ENCODE peak calls at places on chromosomes 16 and 17, in four cellular contexts. H is mesendoderm, X is IMR-90, L is H1. P is an unnamed sample. For H3K27me3, the result is how much of the 10 kb centered on the place peaks cover.

GRCh38 chr16:85104821-85105391 is 7.4 kb downstream of the CIBAR2 start:
- DNase-seq in H (no peak), X (no peak), L (no peak), P (no peak)

GRCh38 chr17:45144199-45145034 is 3.9 kb upstream of the HEXIM1 start:
- DNase-seq in H (no peak), X (no peak), L (peak), P (no peak)

GRCh38 chr17:50047488-50048126 is 8.3 kb upstream of the ITGA3 start:
- DNase-seq in H (peak), X (peak), L (no peak), P (no peak)

GRCh38 chr17:81274471-81274855 is 20.6 kb downstream of the SLC38A10 start:
- DNase-seq in H (no peak), X (no peak), L (no peak), P (no peak)

GRCh38 chr17:1878419-1879121 is 48.8 kb downstream of the RPA1 start:
- DNase-seq in H (no peak), X (no peak), L (no peak), P (no peak)

GRCh38 chr16:55943257-55943656 is 68.1 kb upstream of the CES5A start:
- DNase-seq in H (no peak), X (no peak), L (no peak), P (no peak)

GRCh38 chr17:83170571-83171260 is 91.3 kb downstream of the METRNL start:
- DNase-seq in H (no peak), X (no peak), L (no peak), P (no peak)

GRCh38 chr16:68782198-68783174 is 45.4 kb downstream of the CDH1 start:
- DNase-seq in H (no peak), X (no peak), L (no peak), P (no peak)

GRCh38 chr17:77282524-77283515 is 142.1 kb downstream of the SEC14L1 start:
- DNase-seq in H (peak), X (peak), L (no peak), P (no peak)

GRCh38 chr17:72387487-72387886 is 266.7 kb downstream of the SOX9 start:
- DNase-seq in H (peak), X (peak), L (no peak), P (no peak)

GRCh38 chr16:66050991-66051390 is 315.5 kb upstream of the CDH5 start:
- DNase-seq in H (no peak), X (no peak), L (no peak), P (no peak)

GRCh38 chr17:10033982-10034381 is 128.9 kb upstream of the RCVRN start:
- DNase-seq in H (no peak), X (no peak), L (no peak), P (no peak)

GRCh38 chr17:34133350-34133749 is 121.7 kb upstream of the CCL2 start:
- DNase-seq in H (no peak), X (no peak), L (no peak), P (no peak)

GRCh38 chr17:35726609-35727460 is 4.6 kb upstream of the RASL10B start:
- DNase-seq in H (peak), X (peak), L (peak), P (no peak)

GRCh38 chr17:58085039-58085715 is 2.0 kb downstream of the DYNLL2 start:
- DNase-seq in H (no peak), X (no peak), L (peak), P (no peak)

GRCh38 chr16:25264599-25264998 is 7.0 kb upstream of the ZKSCAN2 start:
- DNase-seq in H (no peak), X (no peak), L (no peak), P (no peak)

GRCh38 chr17:81867123-81867951 is 3.8 kb downstream of the ARHGDIA start:
- DNase-seq in H (peak), X (peak), L (peak), P (no peak)

GRCh38 chr16:56360117-56361008 is 65.0 kb downstream of the AMFR start:
- DNase-seq in H (no peak), X (no peak), L (peak), P (no peak)

GRCh38 chr17:82819015-82819414 is 20.8 kb downstream of the ZNF750 start:
- DNase-seq in H (no peak), X (no peak), L (no peak), P (no peak)

GRCh38 chr16:84520778-84521770 is 16.6 kb upstream of the MEAK7 start:
- DNase-seq in H (no peak), X (no peak), L (no peak), P (no peak)

GRCh38 chr16:56897026-56897799 is 32.2 kb downstream of the SLC12A3 start:
- DNase-seq in H (no peak), X (no peak), L (no peak), P (no peak)

GRCh38 chr17:50204431-50204830 is 3.0 kb upstream of the COL1A1 start:
- DNase-seq in H (no peak), X (no peak), L (no peak), P (no peak)

GRCh38 chr16:566475-567361 is at the start of gene NHLRC4:
- DNase-seq in H (peak), X (peak), L (no peak), P (no peak)

GRCh38 chr16:89478576-89479221 is 11.7 kb downstream of the ANKRD11 start:
- DNase-seq in H (peak), X (peak), L (no peak), P (no peak)

GRCh38 chr17:79082311-79083190 is 7.9 kb downstream of the ENGASE start:
- DNase-seq in H (peak), X (peak), L (peak), P (peak)

GRCh38 chr17:2792541-2793169 is 3.6 kb upstream of the RAP1GAP2 start:
- DNase-seq in H (no peak), X (no peak), L (no peak), P (no peak)

GRCh38 chr16:20074089-20074956 is 633 bp upstream of the GPR139 start:
- DNase-seq in H (no peak), X (no peak), L (no peak), P (no peak)

DNA sequence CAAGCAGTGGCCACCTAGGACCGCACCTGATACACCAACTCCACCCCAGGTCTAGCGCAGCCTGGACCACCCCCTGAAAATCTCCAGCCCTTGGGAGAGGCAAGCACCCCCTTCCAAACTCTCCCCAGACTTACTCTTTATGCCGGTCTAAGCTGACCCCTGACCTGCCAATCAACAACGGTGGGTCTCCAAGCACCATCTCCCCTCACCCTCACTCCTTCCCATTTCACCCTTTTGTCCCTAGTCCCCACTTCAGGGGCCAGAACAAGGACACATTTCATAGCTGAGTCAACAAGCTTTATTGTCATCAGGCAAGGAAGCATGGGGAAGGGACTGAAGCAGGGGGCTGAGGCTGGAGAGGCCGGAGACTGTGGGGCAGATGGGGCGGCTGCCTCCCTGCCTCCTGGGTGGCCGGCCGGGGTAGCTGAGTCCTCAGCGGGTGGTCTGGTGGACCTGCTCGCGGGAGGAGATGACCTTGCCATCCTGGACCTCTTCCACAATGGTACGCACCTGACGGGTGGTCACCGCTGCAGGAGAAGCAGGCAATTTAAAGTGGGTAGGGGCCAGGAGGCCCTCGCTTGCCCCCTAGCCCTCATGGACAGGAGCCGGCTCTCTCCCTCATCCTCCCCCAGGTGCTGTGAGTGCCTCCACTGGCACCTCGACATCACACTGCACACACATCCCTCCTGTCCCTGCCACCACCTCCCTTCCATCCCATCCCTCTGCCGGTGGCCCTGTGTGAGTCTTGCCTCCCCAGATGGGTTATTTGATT is 5.0 kb downstream of the KRT17 start:
- DNase-seq in H (no peak), X (no peak), L (no peak), P (no peak)
- H3K18ac ChIP-seq in H (no peak), X (no peak), L (no peak), P (peak)

GRCh38 chr16:3519581-3519980 is 18.8 kb downstream of the CLUAP1 start:
- DNase-seq in H (no peak), X (no peak), L (no peak), P (no peak)

GRCh38 chr16:3520398-3520797 is 19.6 kb downstream of the CLUAP1 start:
- DNase-seq in H (no peak), X (peak), L (no peak), P (no peak)

GRCh38 chr16:3520861-3521260 is 20.1 kb downstream of the CLUAP1 start:
- DNase-seq in H (peak), X (no peak), L (no peak), P (no peak)

GRCh38 chr16:3518292-3518982 is 17.6 kb downstream of the CLUAP1 start:
- DNase-seq in H (no peak), X (no peak), L (no peak), P (no peak)

DNA sequence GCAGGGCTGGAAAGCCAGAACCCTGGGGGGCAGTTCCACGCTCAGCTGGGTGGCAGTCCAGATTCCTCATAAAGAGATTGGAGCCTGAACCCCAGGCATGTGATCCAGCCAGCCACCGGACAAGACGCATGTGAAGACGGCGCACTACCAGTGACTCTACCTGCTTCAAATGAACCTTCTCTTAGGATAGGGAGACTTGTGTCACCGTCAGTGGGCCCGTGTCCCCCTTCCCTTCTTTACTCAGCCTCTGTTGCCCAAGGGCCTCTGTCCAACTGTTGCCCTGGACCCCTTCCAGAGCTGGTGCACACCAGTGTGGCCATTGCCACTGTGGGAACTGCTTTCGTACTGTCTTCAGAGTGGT is 18.2 kb downstream of the CLUAP1 start:
- DNase-seq in H (no peak), X (no peak), L (no peak), P (no peak)
- H3K27me3 ChIP-seq in H (under half), X (under half), L (under half), P (under half)

GRCh38 chr16:75250089-75250808 is 1.2 kb downstream of the BCAR1 start:
- DNase-seq in H (no peak), X (no peak), L (no peak), P (no peak)
- H3K18ac ChIP-seq in H (peak), X (peak), L (peak), P (peak)

DNA sequence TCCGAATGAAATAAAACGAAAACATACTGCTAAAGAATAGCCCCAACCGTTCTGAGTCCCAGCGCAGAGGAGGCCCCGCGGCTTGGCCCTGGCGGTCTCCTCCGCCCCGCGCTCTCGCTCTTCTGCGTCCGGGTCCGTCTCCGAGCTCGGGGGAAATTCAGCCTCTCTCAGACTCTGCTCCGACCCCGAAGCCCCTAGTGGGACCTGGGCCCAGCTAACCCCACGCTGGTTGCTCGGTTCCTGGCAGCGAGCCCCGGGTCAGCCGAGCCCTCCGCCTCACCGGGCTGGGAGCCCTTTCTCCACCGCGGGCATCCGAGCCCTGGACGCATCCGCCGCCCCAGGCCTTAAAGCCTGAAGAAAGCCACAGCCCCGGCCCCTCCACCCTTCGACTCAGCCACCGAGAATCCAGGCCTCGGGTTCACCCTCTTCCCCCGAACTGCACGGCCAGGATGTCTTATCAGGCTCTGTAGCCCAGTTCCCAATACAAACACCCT is 1.2 kb downstream of the TBX2 start:
- DNase-seq in H (no peak), X (no peak), L (no peak), P (no peak)
- H3K27me3 ChIP-seq in H (half or more), X (under half), L (half or more), P (half or more)

GRCh38 chr17:62965649-62966425 is at the start of gene TANC2:
- DNase-seq in H (peak), X (peak), L (peak), P (peak)

GRCh38 chr17:62967111-62967449 is 1.0 kb downstream of the TANC2 start:
- DNase-seq in H (no peak), X (no peak), L (no peak), P (no peak)

GRCh38 chr17:62965149-62965648 is 836 bp upstream of the TANC2 start:
- DNase-seq in H (no peak), X (peak), L (no peak), P (no peak)

GRCh38 chr17:62968445-62968923 is 2.4 kb downstream of the TANC2 start:
- DNase-seq in H (peak), X (peak), L (no peak), P (peak)

GRCh38 chr17:62966426-62967110 is 533 bp downstream of the TANC2 start:
- DNase-seq in H (peak), X (peak), L (peak), P (peak)
- H3K18ac ChIP-seq in H (peak), X (peak), L (no peak), P (peak)